ENCODE peak calls at places on chromosomes 4 and X, in five cellular contexts. F, H, S, Y and L are unnamed samples.

GRCh38 chrX:133792198-133792953 is 193.0 kb downstream of the GPC3 start:
- DNase-seq in F (peak), H (no peak), S (peak), Y (peak), L (peak)

GRCh38 chr4:20760053-20760452 is 59.8 kb downstream of the PACRGL start:
- DNase-seq in F (no peak), H (no peak), S (no peak), Y (no peak), L (no peak)

GRCh38 chrX:13471269-13471668 is 98.1 kb upstream of the EGFL6 start:
- DNase-seq in F (no peak), H (no peak), S (no peak), Y (no peak), L (no peak)

GRCh38 chrX:30151964-30152363 is 63.4 kb upstream of the MAGEB2 start:
- DNase-seq in F (no peak), H (no peak), S (no peak), Y (no peak), L (no peak)

GRCh38 chr4:153759407-153760226 is at the start of gene RNF175:
- DNase-seq in F (no peak), H (no peak), S (no peak), Y (no peak), L (no peak)

GRCh38 chr4:140675599-140676231 is 80.5 kb downstream of the TBC1D9 start:
- DNase-seq in F (peak), H (no peak), S (no peak), Y (peak), L (no peak)

GRCh38 chrX:29992083-29992482 is 223.3 kb upstream of the MAGEB2 start:
- DNase-seq in F (no peak), H (no peak), S (no peak), Y (no peak), L (no peak)

GRCh38 chr4:78829296-78829695 is 53.1 kb downstream of the BMP2K start:
- DNase-seq in F (peak), H (no peak), S (no peak), Y (no peak), L (no peak)

GRCh38 chrX:150366951-150367545 is 3.9 kb downstream of the MAMLD1 start:
- DNase-seq in F (peak), H (no peak), S (no peak), Y (peak), L (no peak)

GRCh38 chr4:141223418-141223817 is 2.7 kb downstream of the ZNF330 start:
- DNase-seq in F (no peak), H (no peak), S (no peak), Y (no peak), L (no peak)

GRCh38 chr4:155684892-155685550 is 18.4 kb downstream of the GUCY1A1 start:
- DNase-seq in F (no peak), H (no peak), S (no peak), Y (no peak), L (no peak)

GRCh38 chr4:148029781-148030180 is 297.9 kb downstream of the ARHGAP10 start:
- DNase-seq in F (no peak), H (no peak), S (no peak), Y (no peak), L (no peak)

GRCh38 chr4:148034821-148035220 is 302.9 kb downstream of the ARHGAP10 start:
- DNase-seq in F (no peak), H (no peak), S (no peak), Y (peak), L (no peak)

GRCh38 chr4:148026022-148026421 is 294.1 kb downstream of the ARHGAP10 start:
- DNase-seq in F (peak), H (no peak), S (no peak), Y (no peak), L (no peak)

DNA sequence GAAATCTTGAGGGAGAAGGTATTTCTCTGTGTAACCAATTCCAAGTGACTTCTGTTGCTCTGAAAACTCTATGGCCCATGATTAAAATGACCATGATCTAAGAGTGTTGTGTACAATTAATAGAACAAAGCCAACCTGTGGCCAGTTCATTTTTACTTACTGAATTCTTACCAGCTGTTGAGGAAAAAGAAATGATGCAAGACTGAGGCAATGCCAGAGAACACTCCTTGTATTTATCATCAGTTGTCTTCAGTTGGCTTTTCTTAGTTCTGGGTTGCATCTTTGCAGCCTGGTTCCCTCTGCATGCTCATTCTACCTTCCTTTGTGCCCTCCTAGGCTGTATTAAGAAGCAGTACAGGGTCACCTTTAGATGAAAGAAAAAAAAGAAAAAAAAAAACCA is 298.6 kb downstream of the ARHGAP10 start:
- DNase-seq in F (peak), H (no peak), S (no peak), Y (no peak), L (no peak)
- H3K27ac ChIP-seq in F (peak), H (peak), S (no peak), Y (no peak), L (no peak)

DNA sequence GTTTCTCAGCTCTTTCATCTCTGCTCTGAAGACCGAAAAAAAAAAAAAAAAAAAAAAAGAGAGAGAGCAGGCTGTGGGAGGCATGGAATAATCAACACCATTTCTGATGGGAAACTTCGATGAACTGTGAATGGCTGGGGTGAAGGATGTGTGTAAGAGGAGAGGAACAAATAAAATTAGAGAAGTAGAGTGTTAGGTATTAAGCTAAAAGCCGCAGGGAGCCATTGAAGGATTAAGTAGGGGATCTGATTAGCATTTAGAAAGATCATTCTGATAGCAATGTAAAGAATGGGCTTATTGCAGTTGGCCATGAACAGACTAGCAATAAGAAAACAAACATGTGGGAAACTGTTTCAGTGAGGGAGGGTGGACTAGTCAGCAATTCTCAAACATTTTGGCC is 33.6 kb upstream of the JADE1 start:
- DNase-seq in F (no peak), H (no peak), S (no peak), Y (peak), L (no peak)
- H3K27ac ChIP-seq in F (no peak), H (no peak), S (no peak), Y (no peak), L (no peak)

GRCh38 chr4:2250764-2251072 is 8.8 kb upstream of the HAUS3 start:
- DNase-seq in F (no peak), H (no peak), S (no peak), Y (no peak), L (no peak)

GRCh38 chr4:2252530-2252924 is 9.4 kb downstream of the MXD4 start:
- DNase-seq in F (no peak), H (no peak), S (no peak), Y (no peak), L (no peak)

GRCh38 chr4:2250003-2250763 is 8.3 kb upstream of the HAUS3 start:
- DNase-seq in F (no peak), H (no peak), S (no peak), Y (no peak), L (no peak)

GRCh38 chr4:2251795-2252529 is 9.9 kb downstream of the MXD4 start:
- DNase-seq in F (no peak), H (no peak), S (no peak), Y (no peak), L (no peak)

DNA sequence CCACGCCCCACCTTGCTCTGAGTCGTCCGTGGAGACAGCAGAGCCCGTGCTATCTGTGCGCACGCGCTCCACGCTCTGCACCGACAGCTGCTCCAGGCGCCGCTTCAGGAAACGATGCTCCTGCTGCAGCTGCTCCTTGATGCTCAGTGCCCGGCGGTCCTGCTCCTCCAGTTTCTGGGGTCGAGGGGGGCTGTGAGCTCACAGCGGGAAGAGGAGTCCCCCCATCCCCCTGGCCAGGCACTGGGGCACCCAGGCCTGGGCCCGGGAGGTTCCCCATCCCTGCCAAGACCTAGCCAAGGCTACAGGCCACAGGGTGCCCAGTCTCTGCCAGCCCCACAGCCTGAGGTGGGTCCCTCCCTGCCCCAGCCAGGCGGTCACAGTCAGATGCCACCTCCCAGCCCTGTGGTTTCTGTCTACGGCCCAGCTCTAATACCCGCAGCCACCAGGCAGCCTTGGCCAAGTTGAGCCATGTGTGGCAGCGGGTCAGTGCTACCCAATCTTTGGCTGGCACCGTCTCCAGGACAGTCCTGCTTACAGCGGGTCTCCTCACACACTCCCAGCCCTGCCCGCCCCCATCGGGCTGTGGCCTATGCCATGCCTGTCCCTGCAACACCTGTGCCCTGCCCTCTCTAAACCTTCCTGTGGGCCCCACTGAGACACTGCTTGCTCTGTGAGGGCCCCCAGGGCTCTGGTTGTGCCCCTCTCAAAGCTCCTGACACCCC is 9.3 kb upstream of the HAUS3 start:
- DNase-seq in F (no peak), H (no peak), S (no peak), Y (no peak), L (no peak)
- H3K27ac ChIP-seq in F (no peak), H (no peak), S (no peak), Y (no peak), L (peak)

GRCh38 chr4:147824884-147825283 is 93.0 kb downstream of the ARHGAP10 start:
- DNase-seq in F (no peak), H (no peak), S (no peak), Y (no peak), L (no peak)
- H3K27ac ChIP-seq in F (no peak), H (no peak), S (no peak), Y (no peak), L (peak)